ENCODE peak calls at places on chromosomes 5 and 9, in five cellular contexts. G is heart left ventricle, B is neural progenitor cell, S is BE2C, Q is upper lobe of right lung. T is an unnamed sample.
A peak's percentile ranks its signal among the peaks of the same experiment; 100 is the strongest.

GRCh38 chr5:154118832-154119442 is 71.6 kb upstream of the GALNT10 start:
- DNase-seq in G (no peak), B (no peak), S (no peak), Q (no peak), T (no peak)

GRCh38 chr5:125348221-125348692 is 601.8 kb upstream of the ZNF608 start:
- DNase-seq in G (peak; percentile 31), B (peak; percentile 37), S (no peak), Q (no peak), T (peak; percentile 57)

GRCh38 chr5:149053027-149053705 is 9.7 kb downstream of the SH3TC2 start:
- DNase-seq in G (no peak), B (peak; percentile 11), S (no peak), Q (no peak), T (no peak)

GRCh38 chr5:167853421-167853820 is 438.0 kb upstream of the WWC1 start:
- DNase-seq in G (no peak), B (no peak), S (no peak), Q (no peak), T (no peak)

GRCh38 chr9:70498866-70499265 is 84.4 kb upstream of the KLF9 start:
- DNase-seq in G (no peak), B (no peak), S (no peak), Q (no peak), T (no peak)

GRCh38 chr9:100167912-100168775 is 69.1 kb downstream of the INVS start:
- DNase-seq in G (no peak), B (peak; percentile 60), S (no peak), Q (no peak), T (no peak)

GRCh38 chr5:138905541-138905940 is 30.4 kb upstream of the LRRTM2 start:
- DNase-seq in G (no peak), B (no peak), S (no peak), Q (no peak), T (no peak)

GRCh38 chr5:112492291-112492690 is 73.2 kb upstream of the EPB41L4A start:
- DNase-seq in G (peak; percentile 47), B (peak; percentile 74), S (peak; percentile 72), Q (no peak), T (no peak)

GRCh38 chr9:119533509-119533908 is 164.3 kb upstream of the BRINP1 start:
- DNase-seq in G (no peak), B (peak; percentile 58), S (no peak), Q (no peak), T (no peak)

GRCh38 chr9:97596906-97597305 is 36.3 kb downstream of the TSTD2 start:
- DNase-seq in G (no peak), B (no peak), S (no peak), Q (no peak), T (no peak)

DNA sequence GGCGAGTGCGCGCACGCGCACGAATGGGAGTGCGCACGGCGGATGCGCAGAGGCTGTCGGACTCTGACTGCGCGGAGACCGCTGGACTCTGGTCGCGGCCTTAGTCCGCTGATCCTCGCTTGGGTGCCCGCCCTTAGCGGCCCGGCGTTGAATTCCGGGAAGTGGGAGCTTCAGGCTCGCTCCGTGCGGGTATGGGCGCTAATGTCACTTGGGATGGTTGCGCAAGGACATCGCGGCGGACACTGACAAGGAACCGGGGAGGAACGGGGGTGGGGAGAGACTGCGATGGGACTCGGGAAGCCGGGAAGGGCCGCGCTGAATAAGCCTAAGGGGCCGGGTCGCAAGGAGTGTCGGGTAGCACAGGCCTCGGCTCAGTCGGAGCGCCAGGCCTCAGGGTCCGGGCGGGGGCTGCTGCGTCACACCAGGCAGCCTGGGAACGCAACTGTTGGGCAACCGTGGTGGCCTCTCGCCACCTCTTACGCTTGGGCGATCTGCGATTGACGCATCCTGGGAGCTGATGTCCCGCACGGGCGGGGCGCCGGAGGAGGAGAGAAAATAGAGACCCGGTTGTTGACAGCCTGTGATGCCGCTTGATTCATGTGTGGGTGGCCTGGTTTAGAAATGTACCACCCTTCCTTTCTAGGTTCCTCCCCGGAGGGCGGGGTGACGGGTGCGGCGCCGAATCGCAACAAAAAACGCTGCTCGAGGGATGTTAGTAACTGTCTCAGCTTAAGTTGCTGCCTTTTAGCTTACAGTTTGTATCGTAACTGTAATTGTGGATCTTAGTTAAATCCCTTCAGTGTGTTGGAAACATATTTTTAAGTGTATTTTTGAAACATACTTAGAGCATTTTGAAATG is 545 bp upstream of the CHD1 start:
- DNase-seq in G (peak; percentile 93), B (peak; percentile 95), S (peak; percentile 94), Q (peak; percentile 96), T (peak; percentile 99)
- H3K4me1 ChIP-seq in G (peaks cover 53% of the 10 kb centered on the region), B (peaks cover 24% of the 10 kb centered on the region), S (no peaks in the 10 kb centered on the region), Q (peaks cover 34% of the 10 kb centered on the region), T (peaks cover 59% of the 10 kb centered on the region)

GRCh38 chr5:15010936-15011335 is 139.4 kb upstream of the ANKH start:
- DNase-seq in G (no peak), B (no peak), S (no peak), Q (no peak), T (no peak)

GRCh38 chr5:15009420-15009819 is 137.8 kb upstream of the ANKH start:
- DNase-seq in G (no peak), B (no peak), S (peak; percentile 43), Q (no peak), T (no peak)

GRCh38 chr5:15014809-15015208 is 143.2 kb upstream of the ANKH start:
- DNase-seq in G (no peak), B (no peak), S (no peak), Q (no peak), T (no peak)

GRCh38 chr5:15012061-15012460 is 140.5 kb upstream of the ANKH start:
- DNase-seq in G (no peak), B (no peak), S (no peak), Q (no peak), T (no peak)

GRCh38 chr5:15013654-15014463 is 142.3 kb upstream of the ANKH start:
- DNase-seq in G (no peak), B (peak; percentile 69), S (no peak), Q (no peak), T (no peak)
- TF ChIP-seq CTCF in G (peak; percentile 80), B (peak; percentile 78), S (peak; percentile 69), Q (peak; percentile 72), T (peak; percentile 77)

GRCh38 chr5:43482490-43483064 is 1.1 kb downstream of the TMEM267 start:
- DNase-seq in G (no peak), B (no peak), S (no peak), Q (no peak), T (no peak)
- H3K4me3 ChIP-seq in G (peak overlapping the region; percentile 85), B (peak overlapping the region; percentile 91), S (peak overlapping the region; percentile 90), Q (peak overlapping the region; percentile 82), T (peak overlapping the region; percentile 90)

DNA sequence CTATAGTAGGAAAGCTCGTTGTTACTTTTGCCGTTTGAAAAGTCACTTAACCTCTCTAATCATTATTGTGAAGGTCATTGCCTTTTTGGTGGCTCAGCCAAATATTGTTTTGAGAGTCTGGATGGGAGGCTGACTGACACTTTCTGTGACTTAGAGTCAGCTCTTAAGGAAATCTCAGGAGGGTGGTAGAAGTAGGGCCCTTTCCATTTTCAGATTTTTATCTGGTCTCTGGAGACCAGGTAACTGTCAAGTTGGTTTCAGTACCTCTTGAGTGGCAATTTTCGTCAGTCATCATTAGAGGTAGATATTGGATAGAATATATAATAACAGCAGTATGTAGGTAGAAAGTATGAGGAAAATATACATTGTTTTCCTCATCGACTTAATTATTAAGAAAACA is 23.3 kb downstream of the UGCG start:
- DNase-seq in G (no peak), B (no peak), S (no peak), Q (no peak), T (no peak)
- H3K4me1 ChIP-seq in G (peaks cover 21% of the 10 kb centered on the region), B (no peaks in the 10 kb centered on the region), S (peaks cover 3% of the 10 kb centered on the region), Q (peaks cover 13% of the 10 kb centered on the region), T (peaks cover 11% of the 10 kb centered on the region)